ENCODE peak calls at places on chromosomes 16 and 17, in eight cellular contexts. E is transverse colon, I is GM12891, Z is stomach, F is breast epithelium, X is uterus, D is lower leg skin, M is adrenal gland. W is an unnamed sample.

GRCh38 chr17:16398270-16399267 is 16.8 kb upstream of the TRPV2 start:
- DNase-seq in E (no peak), I (peak; percentile 28), Z (no peak), F (no peak), X (no peak), D (no peak), M (no peak), W (peak; percentile 88)

GRCh38 chr17:75159196-75160031 is 5.1 kb upstream of the JPT1 start:
- DNase-seq in E (no peak), I (no peak), Z (peak; percentile 25), F (no peak), X (no peak), D (no peak), M (peak; percentile 28), W (no peak)

GRCh38 chr17:74971069-74971841 is 1.3 kb downstream of the HID1 start:
- DNase-seq in E (no peak), I (no peak), Z (no peak), F (no peak), X (no peak), D (no peak), M (no peak), W (no peak)

GRCh38 chr17:39018267-39019134 is 51.3 kb upstream of the FBXO47 start:
- DNase-seq in E (no peak), I (peak; percentile 35), Z (no peak), F (no peak), X (no peak), D (peak; percentile 52), M (no peak), W (no peak)

GRCh38 chr16:68574479-68574878 is 35.4 kb downstream of the ZFP90 start:
- DNase-seq in E (no peak), I (no peak), Z (no peak), F (no peak), X (no peak), D (no peak), M (no peak), W (no peak)

GRCh38 chr17:61452301-61453290 is at the start of gene TBX4:
- DNase-seq in E (no peak), I (no peak), Z (no peak), F (peak; percentile 14), X (no peak), D (no peak), M (no peak), W (no peak)

GRCh38 chr16:57366544-57367040 is 5.7 kb upstream of the CX3CL1 start:
- DNase-seq in E (no peak), I (no peak), Z (no peak), F (no peak), X (no peak), D (no peak), M (no peak), W (no peak)

GRCh38 chr17:32609085-32609484 is 122.3 kb downstream of the CDK5R1 start:
- DNase-seq in E (peak; percentile 46), I (peak; percentile 25), Z (peak; percentile 87), F (peak; percentile 58), X (no peak), D (no peak), M (peak; percentile 20), W (peak; percentile 19)

GRCh38 chr16:15422222-15422621 is 12.2 kb upstream of the BMERB1 start:
- DNase-seq in E (no peak), I (no peak), Z (peak; percentile 47), F (no peak), X (no peak), D (no peak), M (no peak), W (no peak)

GRCh38 chr16:56889206-56889605 is 24.2 kb downstream of the SLC12A3 start:
- DNase-seq in E (peak; percentile 38), I (no peak), Z (peak; percentile 61), F (no peak), X (no peak), D (no peak), M (no peak), W (no peak)

GRCh38 chr17:61463068-61463980 is 11.1 kb downstream of the TBX4 start:
- DNase-seq in E (no peak), I (no peak), Z (no peak), F (no peak), X (no peak), D (peak; percentile 83), M (no peak), W (peak; percentile 14)

GRCh38 chr16:86566966-86567700 is 504 bp downstream of the FOXC2 start:
- DNase-seq in E (no peak), I (no peak), Z (no peak), F (no peak), X (no peak), D (no peak), M (no peak), W (peak; percentile 26)

GRCh38 chr17:80832888-80833583 is 158.6 kb upstream of the CHMP6 start:
- DNase-seq in E (peak; percentile 85), I (peak; percentile 92), Z (peak; percentile 72), F (peak; percentile 86), X (peak; percentile 89), D (peak; percentile 97), M (peak; percentile 95), W (peak; percentile 87)

GRCh38 chr17:80981062-80981902 is 10.4 kb upstream of the CHMP6 start:
- DNase-seq in E (no peak), I (peak; percentile 88), Z (no peak), F (no peak), X (no peak), D (no peak), M (no peak), W (peak; percentile 49)

DNA sequence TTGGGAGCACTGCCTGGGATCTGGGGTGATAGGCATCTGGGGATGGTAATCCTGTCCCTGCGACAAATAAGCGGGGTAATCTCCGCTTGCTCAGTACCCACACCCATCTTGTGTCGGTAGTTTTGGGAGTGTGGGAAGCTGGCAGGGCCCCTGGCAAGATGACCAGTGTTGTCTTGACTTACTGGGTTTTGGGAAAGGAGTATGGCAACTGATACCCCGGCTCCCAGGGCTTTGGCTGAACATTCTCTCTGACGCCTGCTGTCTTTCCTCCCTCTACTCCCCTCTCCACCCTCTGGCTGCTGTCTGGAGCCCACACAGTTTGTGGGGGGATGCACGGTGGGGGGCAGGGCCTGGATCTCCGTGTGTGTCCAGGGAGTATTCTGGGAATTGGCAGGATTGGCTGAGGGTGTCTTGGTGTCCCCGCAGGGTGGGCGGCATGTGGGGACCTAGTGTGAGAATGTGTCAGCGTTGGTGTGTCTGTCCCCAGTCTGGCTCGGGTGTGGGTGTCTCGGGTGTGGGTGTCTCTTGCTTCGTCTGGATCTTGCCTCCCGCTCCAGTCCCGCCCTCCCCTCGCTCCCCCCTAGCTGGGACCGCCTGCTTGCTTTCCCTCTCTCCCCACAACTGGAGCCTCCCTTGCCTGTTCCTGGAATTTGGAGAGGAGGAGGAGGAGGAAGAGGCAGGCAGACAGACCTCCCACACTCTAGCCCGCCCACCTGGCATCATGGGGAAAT is 12.0 kb downstream of the RARA start:
- DNase-seq in E (peak; percentile 60), I (no peak), Z (no peak), F (peak; percentile 44), X (peak; percentile 87), D (peak; percentile 96), M (peak; percentile 44), W (peak; percentile 36)
- TF ChIP-seq POLR2A in E (peak; percentile 22), I (no peak), Z (no peak), F (no peak), X (peak; percentile 32), D (no peak), M (no peak), W (peak; percentile 42)

GRCh38 chr17:6756425-6757012 is 673 bp downstream of the XAF1 start:
- DNase-seq in E (no peak), I (no peak), Z (no peak), F (no peak), X (no peak), D (no peak), M (no peak), W (no peak)
- TF ChIP-seq POLR2A in E (no peak), I (no peak), Z (no peak), F (no peak), X (no peak), D (no peak), M (no peak), W (no peak)

GRCh38 chr17:1725642-1726511 is 1.4 kb downstream of the WDR81 start:
- DNase-seq in E (no peak), I (no peak), Z (no peak), F (no peak), X (peak; percentile 18), D (no peak), M (no peak), W (no peak)

GRCh38 chr17:1727258-1727789 is 2.8 kb downstream of the WDR81 start:
- DNase-seq in E (no peak), I (no peak), Z (no peak), F (no peak), X (peak; percentile 17), D (no peak), M (no peak), W (no peak)

GRCh38 chr17:1726626-1727257 is 2.2 kb downstream of the WDR81 start:
- DNase-seq in E (no peak), I (no peak), Z (no peak), F (no peak), X (no peak), D (no peak), M (no peak), W (no peak)

GRCh38 chr17:1724869-1725641 is 551 bp downstream of the WDR81 start:
- DNase-seq in E (no peak), I (no peak), Z (no peak), F (no peak), X (peak; percentile 35), D (peak; percentile 91), M (no peak), W (peak; percentile 53)

DNA sequence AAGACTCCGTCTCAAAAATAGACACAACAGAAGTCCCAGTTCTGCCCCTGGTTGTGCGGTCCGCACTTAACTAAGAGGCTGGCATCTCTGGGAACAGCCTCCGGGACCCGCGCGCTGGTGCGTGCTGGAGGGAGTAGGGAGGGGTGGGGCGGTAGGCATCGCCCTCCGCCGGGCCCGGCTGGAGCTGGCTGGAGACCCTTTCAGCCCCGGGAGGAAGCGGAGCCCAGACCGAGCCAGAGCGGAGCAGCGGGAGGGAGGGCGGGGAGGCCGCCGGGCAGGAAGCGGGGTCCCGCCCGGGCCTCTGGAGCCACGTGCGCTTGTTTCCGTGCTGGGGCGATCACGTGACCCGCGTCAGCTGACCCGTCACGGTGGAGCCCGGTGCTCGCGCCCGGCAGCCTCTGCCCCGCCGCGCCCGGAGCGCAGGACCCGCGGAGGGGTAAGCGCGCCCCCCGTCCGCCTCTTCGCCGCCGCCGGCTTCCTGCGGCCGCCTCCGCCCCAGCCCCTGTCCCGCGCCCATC is at the start of gene WDR81:
- DNase-seq in E (peak; percentile 94), I (peak; percentile 98), Z (peak; percentile 93), F (peak; percentile 81), X (peak; percentile 88), D (peak; percentile 99), M (peak; percentile 93), W (peak; percentile 92)
- TF ChIP-seq POLR2A in E (no peak), I (no peak), Z (no peak), F (no peak), X (peak; percentile 45), D (no peak), M (peak; percentile 40), W (peak; percentile 22)

DNA sequence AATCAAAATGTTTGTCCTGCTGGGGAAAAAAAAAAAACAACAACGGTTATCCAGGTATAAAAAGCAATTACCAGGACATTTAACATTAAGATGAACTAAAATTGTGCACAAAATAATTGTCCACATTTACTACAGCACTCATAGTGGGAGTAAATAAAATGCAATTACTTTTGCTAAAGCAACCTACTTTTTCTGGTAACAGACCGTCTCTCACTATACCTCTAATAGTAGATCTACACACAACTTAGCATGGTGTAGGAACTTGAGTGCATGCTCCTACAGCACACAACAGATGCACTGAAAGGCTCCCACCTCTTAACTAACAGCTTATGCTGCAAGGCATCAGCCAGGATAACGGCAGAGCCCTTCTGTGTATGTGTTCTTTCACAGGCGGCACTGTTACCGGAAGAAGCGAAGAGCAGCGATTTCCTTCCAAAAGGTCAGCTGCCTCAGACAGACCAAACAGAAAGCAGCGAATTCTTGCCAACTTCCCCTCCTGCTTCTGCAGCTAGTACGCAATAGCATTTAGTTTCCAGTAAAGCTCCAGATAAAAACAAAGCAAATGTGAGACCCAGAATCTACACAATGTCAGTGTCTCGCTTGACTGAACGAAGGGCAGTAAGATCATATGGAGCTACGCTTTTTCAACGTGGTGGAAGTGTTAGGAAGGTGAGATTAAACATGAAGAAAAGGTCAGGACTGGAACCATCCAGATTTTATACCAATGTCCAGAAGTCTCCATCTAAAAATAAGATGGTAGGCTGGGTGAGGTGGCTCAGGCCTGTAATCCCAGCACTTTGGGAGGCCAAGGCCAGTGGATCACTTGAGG is 27.6 kb downstream of the STAT5B start:
- DNase-seq in E (peak; percentile 79), I (peak; percentile 35), Z (peak; percentile 81), F (peak; percentile 79), X (peak; percentile 78), D (peak; percentile 93), M (peak; percentile 94), W (peak; percentile 79)
- TF ChIP-seq POLR2A in E (peak; percentile 55), I (peak; percentile 86), Z (no peak), F (no peak), X (peak; percentile 72), D (no peak), M (peak; percentile 93), W (peak; percentile 68)

W was measured in erythroblast.